ENCODE peak calls at places on chromosomes 13 and 19, in five cellular contexts. I is CD8-positive, alpha-beta memory T cell; Z is uterus; C is fibroblast of the conjunctiva; U is fibroblast of lung. T is an unnamed sample.

GRCh38 chr19:51089786-51090185 is 7.1 kb upstream of the KLK14 start:
- DNase-seq in I (no peak), Z (no peak), C (no peak), U (no peak), T (no peak)

GRCh38 chr19:2722541-2723344 is 1.6 kb upstream of the DIRAS1 start:
- DNase-seq in I (no peak), Z (peak; percentile 82), C (peak; percentile 18), U (peak; percentile 82), T (peak; percentile 67)

GRCh38 chr13:92842145-92842544 is 384.5 kb upstream of the GPC6 start:
- DNase-seq in I (no peak), Z (no peak), C (peak; percentile 93), U (peak; percentile 97), T (peak; percentile 89)

GRCh38 chr19:21084343-21084742 is 2.3 kb downstream of the ZNF714 start:
- DNase-seq in I (no peak), Z (no peak), C (no peak), U (peak; percentile 83), T (peak; percentile 44)

GRCh38 chr19:39438270-39438934 is 2.7 kb upstream of the RPS16 start:
- DNase-seq in I (no peak), Z (no peak), C (no peak), U (peak; percentile 41), T (peak; percentile 59)

GRCh38 chr19:53883741-53884140 is 1.7 kb downstream of the PRKCG start:
- DNase-seq in I (no peak), Z (no peak), C (no peak), U (no peak), T (no peak)

GRCh38 chr19:30593358-30593757 is 221.2 kb downstream of the ZNF536 start:
- DNase-seq in I (no peak), Z (peak; percentile 18), C (no peak), U (no peak), T (no peak)

GRCh38 chr13:99746857-99747710 is 224.5 kb downstream of the ZIC5 start:
- DNase-seq in I (no peak), Z (no peak), C (no peak), U (no peak), T (no peak)

GRCh38 chr13:40208517-40208916 is 457.9 kb downstream of the FOXO1 start:
- DNase-seq in I (no peak), Z (no peak), C (no peak), U (no peak), T (no peak)

GRCh38 chr19:57241181-57241580 is 749 bp downstream of the ZNF805 start:
- DNase-seq in I (no peak), Z (no peak), C (no peak), U (peak; percentile 43), T (peak; percentile 15)

GRCh38 chr19:36259211-36259610 is 44.3 kb downstream of the ZNF146 start:
- DNase-seq in I (no peak), Z (no peak), C (no peak), U (no peak), T (no peak)

GRCh38 chr19:38792250-38793111 is 3.5 kb downstream of the LGALS7B start:
- DNase-seq in I (no peak), Z (no peak), C (no peak), U (no peak), T (no peak)